ENCODE peak calls at places on chromosomes 7 and 10, in five cellular contexts. S is PC-9; E is Caco-2; V is CD4-positive, alpha-beta T cell; L is stimulated activated CD4-positive, alpha-beta T cell treated with anti-CD3 and anti-CD28 coated beads, Interleukin-4, amount 100 ng/mL, for 1 hour. O is an unnamed sample.

GRCh38 chr10:62893036-62893435 is 76.9 kb upstream of the EGR2 start:
- DNase-seq in S (no peak), E (no peak), V (no peak), L (no peak), O (no peak)

GRCh38 chr7:23538301-23538700 is 6.5 kb upstream of the TRA2A start:
- DNase-seq in S (no peak), E (no peak), V (no peak), L (no peak), O (no peak)

GRCh38 chr7:134435161-134435920 is 23.6 kb downstream of the AKR1B1 start:
- DNase-seq in S (peak), E (peak), V (no peak), L (no peak), O (no peak)

GRCh38 chr7:15845868-15846267 is 159.4 kb upstream of the MEOX2 start:
- DNase-seq in S (no peak), E (no peak), V (no peak), L (no peak), O (no peak)

GRCh38 chr10:109205929-109206585 is 717.3 kb downstream of the XPNPEP1 start:
- DNase-seq in S (no peak), E (no peak), V (no peak), L (no peak), O (peak)

GRCh38 chr10:63915240-63915639 is 394.0 kb downstream of the REEP3 start:
- DNase-seq in S (no peak), E (no peak), V (no peak), L (no peak), O (no peak)

GRCh38 chr7:71182536-71182935 is 50.6 kb downstream of the GALNT17 start:
- DNase-seq in S (no peak), E (no peak), V (no peak), L (no peak), O (no peak)

GRCh38 chr7:152760384-152761115 is 998 bp downstream of the ACTR3B start:
- DNase-seq in S (no peak), E (no peak), V (no peak), L (no peak), O (no peak)

GRCh38 chr7:2175514-2175913 is 57.2 kb downstream of the MAD1L1 start:
- DNase-seq in S (peak), E (no peak), V (no peak), L (no peak), O (peak)

GRCh38 chr7:134755422-134756022 is 23.9 kb upstream of the CALD1 start:
- DNase-seq in S (no peak), E (peak), V (peak), L (peak), O (no peak)

GRCh38 chr10:72388062-72388461 is 33.3 kb upstream of the DNAJB12 start:
- DNase-seq in S (no peak), E (no peak), V (no peak), L (no peak), O (no peak)

GRCh38 chr10:7457478-7458316 is 46.9 kb upstream of the SFMBT2 start:
- DNase-seq in S (no peak), E (no peak), V (no peak), L (no peak), O (no peak)

GRCh38 chr7:32785365-32785764 is 106.2 kb downstream of the KBTBD2 start:
- DNase-seq in S (no peak), E (no peak), V (no peak), L (no peak), O (no peak)

GRCh38 chr7:139613971-139614411 is 90.5 kb downstream of the CLEC2L start:
- DNase-seq in S (no peak), E (no peak), V (no peak), L (no peak), O (no peak)

GRCh38 chr10:101879456-101880189 is 36.0 kb upstream of the KCNIP2 start:
- DNase-seq in S (peak), E (no peak), V (no peak), L (no peak), O (peak)

GRCh38 chr7:124603066-124603465 is 162.5 kb downstream of the GPR37 start:
- DNase-seq in S (no peak), E (no peak), V (no peak), L (no peak), O (no peak)

GRCh38 chr10:10613654-10614244 is 403.9 kb upstream of the CELF2 start:
- DNase-seq in S (no peak), E (no peak), V (no peak), L (no peak), O (no peak)

GRCh38 chr7:27108390-27109127 is 6.1 kb upstream of the HOXA2 start:
- DNase-seq in S (no peak), E (no peak), V (no peak), L (no peak), O (no peak)

O was measured in T1000.